ENCODE peak calls at places on chromosomes 16 and 17, in seven cellular contexts. I is heart right ventricle, K is lower lobe of right lung, G is left ventricle myocardium inferior, O is tibial nerve, C is colonic mucosa, M is HL-60. V is an unnamed sample.

GRCh38 chr16:21217121-21217520 is 5.7 kb upstream of the ZP2 start:
- DNase-seq in C (no peak), I (no peak), O (no peak), G (no peak), M (no peak), K (no peak), V (no peak)

GRCh38 chr17:38600906-38601305 is 4.8 kb downstream of the SRCIN1 start:
- DNase-seq in G (no peak), C (no peak), O (no peak), I (no peak), K (no peak), M (no peak), V (peak)

GRCh38 chr16:3180445-3180878 is 7.5 kb upstream of the OR1F1 start:
- DNase-seq in K (no peak), M (no peak), G (no peak), O (no peak), I (no peak), C (no peak), V (no peak)

GRCh38 chr17:68533887-68534700 is 21.9 kb downstream of the PRKAR1A start:
- DNase-seq in K (no peak), G (no peak), O (no peak), M (no peak), I (no peak), C (no peak), V (no peak)

GRCh38 chr16:28182183-28182582 is 29.6 kb downstream of the XPO6 start:
- DNase-seq in O (no peak), M (no peak), C (no peak), G (no peak), K (no peak), I (no peak), V (no peak)

GRCh38 chr16:27867122-27868110 is 196.1 kb downstream of the GSG1L start:
- DNase-seq in M (peak), O (no peak), K (peak), C (peak), I (peak), G (peak), V (peak)

GRCh38 chr17:45282683-45283644 is 21.1 kb upstream of the SPATA32 start:
- DNase-seq in M (no peak), G (peak), K (peak), C (no peak), O (no peak), I (peak), V (no peak)

GRCh38 chr16:3456374-3456773 is 12.9 kb downstream of the NAA60 start:
- DNase-seq in G (no peak), M (peak), O (no peak), C (no peak), I (no peak), K (no peak), V (no peak)

GRCh38 chr17:40095944-40096791 is 4.2 kb downstream of the NR1D1 start:
- DNase-seq in O (no peak), M (peak), K (peak), G (no peak), I (no peak), C (peak), V (peak)

GRCh38 chr16:11308493-11309283 is 27.6 kb upstream of the PRM1 start:
- DNase-seq in I (no peak), M (peak), O (no peak), K (no peak), G (no peak), C (no peak), V (no peak)

GRCh38 chr17:50210249-50211225 is 9.1 kb upstream of the COL1A1 start:
- DNase-seq in M (no peak), G (peak), K (no peak), C (peak), I (peak), O (peak), V (peak)

GRCh38 chr17:79690988-79691836 is 39.5 kb upstream of the ENPP7 start:
- DNase-seq in G (no peak), K (no peak), M (no peak), C (no peak), O (no peak), I (no peak), V (no peak)

GRCh38 chr16:10980811-10981210 is 36.4 kb downstream of the CLEC16A start:
- DNase-seq in C (no peak), O (no peak), I (no peak), K (no peak), M (no peak), G (no peak), V (no peak)

DNA sequence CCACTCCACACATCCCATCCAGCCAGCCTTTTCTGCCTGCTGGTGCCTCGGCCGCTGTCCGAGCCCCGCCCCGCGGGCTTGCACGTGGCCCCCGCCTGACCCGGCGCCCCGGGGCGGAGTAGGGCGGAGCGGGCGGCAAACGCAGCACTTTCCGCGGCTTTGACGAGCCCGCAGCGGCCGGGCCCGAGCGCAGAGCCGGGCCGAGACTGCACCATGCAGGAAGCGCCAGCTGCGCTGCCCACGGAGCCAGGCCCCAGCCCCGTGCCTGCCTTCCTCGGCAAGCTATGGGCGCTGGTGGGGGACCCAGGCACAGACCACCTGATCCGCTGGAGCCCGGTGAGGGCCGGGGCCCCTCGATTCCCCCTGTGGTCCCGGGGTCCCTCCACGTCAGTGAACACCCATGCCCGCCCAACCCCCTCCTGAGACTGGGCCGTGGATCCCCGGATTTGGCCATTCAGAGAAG is at the start of gene HSF4:
- DNase-seq in M (no peak), G (peak), I (peak), O (no peak), K (peak), C (peak), V (no peak)
- H3K4me3 ChIP-seq in M (peak), G (peak), I (peak), O (peak), K (peak), C (peak), V (peak)

DNA sequence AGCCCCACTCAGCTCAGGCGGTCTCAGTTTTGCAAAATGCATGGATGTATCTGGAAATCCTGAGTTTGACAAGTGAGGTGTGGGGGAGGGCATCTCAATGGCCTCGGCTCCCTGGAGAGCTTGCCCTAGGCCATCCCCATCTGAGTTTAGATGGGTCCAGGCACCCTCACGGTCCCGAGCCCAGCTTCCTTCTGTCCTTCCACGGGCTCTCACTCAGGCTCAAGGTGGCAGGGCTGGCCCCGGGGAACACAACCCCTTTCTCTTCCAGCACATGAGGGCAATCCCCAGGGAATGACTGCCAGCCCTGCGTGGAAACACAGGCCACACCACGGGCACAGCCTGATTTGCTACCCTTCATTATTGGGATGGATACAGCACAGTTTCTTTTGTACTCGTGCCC is 58.4 kb downstream of the AMFR start:
- DNase-seq in O (no peak), M (no peak), I (no peak), K (no peak), C (no peak), G (no peak), V (no peak)
- H3K27ac ChIP-seq in O (no peak), M (no peak), I (no peak), K (no peak), C (no peak), G (no peak), V (no peak)

GRCh38 chr17:58308173-58308984 is 20.2 kb downstream of the TSPOAP1 start:
- DNase-seq in M (peak), C (no peak), I (no peak), K (no peak), G (no peak), O (no peak), V (no peak)
- TF ChIP-seq CTCF in M (peak), C (no peak), I (no peak), K (peak), G (peak), O (no peak), V (no peak)

DNA sequence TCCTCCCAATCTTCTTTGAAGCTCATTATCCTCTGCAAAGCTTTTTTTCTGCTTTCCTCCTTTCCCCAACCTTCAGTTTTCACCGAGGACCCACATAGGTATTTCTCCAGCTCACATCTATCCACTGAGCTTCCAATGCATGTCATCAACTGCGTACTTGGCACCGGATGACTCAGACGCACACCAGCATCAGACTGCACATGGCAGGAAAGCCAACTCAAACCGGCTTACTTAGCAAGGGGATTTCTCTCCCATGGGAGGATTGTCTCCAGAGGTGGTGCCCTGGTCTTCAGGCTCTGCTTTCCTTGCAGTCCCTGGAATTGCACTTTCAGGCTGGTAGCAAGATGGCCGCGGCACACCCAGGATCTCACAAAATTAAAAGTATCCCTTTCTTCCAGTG is 1.7 kb upstream of the AKTIP start:
- DNase-seq in M (no peak), C (no peak), I (no peak), O (no peak), G (no peak), K (no peak), V (no peak)
- H3K4me3 ChIP-seq in M (no peak), C (no peak), I (peak), O (no peak), G (peak), K (no peak), V (no peak)

GRCh38 chr16:4572715-4573114 is 16.6 kb downstream of the C16orf96 start:
- DNase-seq in K (no peak), I (no peak), M (no peak), O (no peak), C (no peak), G (peak), V (no peak)
- H3K27ac ChIP-seq in K (no peak), I (no peak), M (no peak), O (no peak), C (no peak), G (no peak), V (no peak)

GRCh38 chr17:41452276-41452675 is 11.5 kb upstream of the KRT38 start:
- DNase-seq in O (no peak), K (no peak), C (no peak), M (peak), I (no peak), G (no peak), V (no peak)

GRCh38 chr17:41455236-41455635 is 11.9 kb downstream of the KRT32 start:
- DNase-seq in G (no peak), K (no peak), I (no peak), C (no peak), M (no peak), O (no peak), V (no peak)

GRCh38 chr17:41453069-41453468 is 12.3 kb upstream of the KRT38 start:
- DNase-seq in K (no peak), G (no peak), I (no peak), O (no peak), M (no peak), C (no peak), V (no peak)

GRCh38 chr17:41457656-41458055 is 9.5 kb downstream of the KRT32 start:
- DNase-seq in G (no peak), O (no peak), K (no peak), M (no peak), C (no peak), I (no peak), V (no peak)

GRCh38 chr17:41456206-41456605 is 11.0 kb downstream of the KRT32 start:
- DNase-seq in G (no peak), I (no peak), C (no peak), O (no peak), M (no peak), K (no peak), V (no peak)
- TF ChIP-seq CTCF in G (no peak), I (no peak), C (no peak), O (no peak), M (no peak), K (no peak), V (no peak)

DNA sequence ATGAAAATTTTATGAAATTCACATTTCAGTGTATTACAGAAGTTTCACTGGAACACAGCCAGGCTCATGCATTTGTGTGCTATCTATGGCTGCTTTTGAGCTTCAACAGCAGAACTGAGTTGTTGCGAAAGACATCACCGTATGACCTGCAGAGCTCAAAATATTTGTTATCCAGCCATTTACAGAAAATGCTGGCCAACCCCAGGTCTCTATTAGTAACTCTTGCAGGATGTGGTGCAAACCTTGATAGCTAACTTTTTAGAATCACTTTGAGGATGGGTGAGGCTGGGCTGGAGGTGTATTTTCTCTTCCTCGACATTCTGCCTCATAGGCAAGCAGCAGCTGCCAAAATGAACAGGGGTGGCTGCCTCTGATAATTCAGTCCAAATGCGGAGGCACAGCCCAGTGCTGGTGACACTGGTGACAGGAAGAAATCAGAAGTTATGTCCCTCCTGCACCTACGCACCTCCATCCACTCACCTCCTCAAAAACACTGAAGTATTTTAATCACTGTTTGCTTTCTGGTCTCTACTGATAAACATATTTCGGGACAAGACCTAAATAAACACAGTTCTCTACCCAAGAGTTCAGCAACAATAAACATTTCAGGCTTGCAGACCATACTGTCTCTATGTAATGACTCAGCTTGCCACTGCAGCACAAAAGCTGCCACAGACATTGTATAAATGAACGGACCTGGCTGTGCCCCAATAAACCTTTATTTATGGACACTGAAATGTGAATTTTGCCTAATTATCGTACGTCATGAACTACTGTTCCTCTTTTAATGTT is 28.5 kb downstream of the ARHGAP17 start:
- DNase-seq in I (peak), G (peak), K (no peak), C (no peak), O (no peak), M (peak), V (no peak)
- H3K4me3 ChIP-seq in I (no peak), G (peak), K (no peak), C (no peak), O (no peak), M (no peak), V (no peak)

GRCh38 chr16:78485188-78485898 is 385.9 kb downstream of the WWOX start:
- DNase-seq in K (no peak), I (no peak), M (no peak), G (no peak), C (no peak), O (no peak), V (no peak)

GRCh38 chr16:78485899-78486221 is 386.4 kb downstream of the WWOX start:
- DNase-seq in G (no peak), C (no peak), I (no peak), K (no peak), O (no peak), M (no peak), V (no peak)

GRCh38 chr16:78489072-78489471 is 389.6 kb downstream of the WWOX start:
- DNase-seq in M (no peak), G (no peak), I (no peak), K (no peak), C (no peak), O (no peak), V (no peak)

GRCh38 chr16:78488461-78488860 is 389.0 kb downstream of the WWOX start:
- DNase-seq in C (no peak), M (no peak), O (no peak), I (no peak), G (no peak), K (no peak), V (no peak)

GRCh38 chr16:78487471-78487870 is 388.0 kb downstream of the WWOX start:
- DNase-seq in C (no peak), I (no peak), G (no peak), K (no peak), M (no peak), O (no peak), V (no peak)
- H3K27ac ChIP-seq in C (no peak), I (no peak), G (no peak), K (no peak), M (no peak), O (no peak), V (no peak)

GRCh38 chr17:78252701-78253635 is 21.5 kb downstream of the TMEM235 start:
- DNase-seq in C (peak), G (no peak), M (no peak), K (no peak), O (no peak), I (no peak), V (no peak)

GRCh38 chr17:78255029-78255656 is 23.7 kb downstream of the TMEM235 start:
- DNase-seq in C (no peak), O (no peak), G (no peak), I (no peak), K (no peak), M (no peak), V (no peak)

GRCh38 chr17:78255953-78256704 is 24.7 kb downstream of the TMEM235 start:
- DNase-seq in I (no peak), O (no peak), M (peak), G (no peak), C (no peak), K (no peak), V (no peak)

GRCh38 chr17:78252111-78252634 is 20.7 kb downstream of the TMEM235 start:
- DNase-seq in O (no peak), M (no peak), I (no peak), C (peak), G (no peak), K (no peak), V (peak)

DNA sequence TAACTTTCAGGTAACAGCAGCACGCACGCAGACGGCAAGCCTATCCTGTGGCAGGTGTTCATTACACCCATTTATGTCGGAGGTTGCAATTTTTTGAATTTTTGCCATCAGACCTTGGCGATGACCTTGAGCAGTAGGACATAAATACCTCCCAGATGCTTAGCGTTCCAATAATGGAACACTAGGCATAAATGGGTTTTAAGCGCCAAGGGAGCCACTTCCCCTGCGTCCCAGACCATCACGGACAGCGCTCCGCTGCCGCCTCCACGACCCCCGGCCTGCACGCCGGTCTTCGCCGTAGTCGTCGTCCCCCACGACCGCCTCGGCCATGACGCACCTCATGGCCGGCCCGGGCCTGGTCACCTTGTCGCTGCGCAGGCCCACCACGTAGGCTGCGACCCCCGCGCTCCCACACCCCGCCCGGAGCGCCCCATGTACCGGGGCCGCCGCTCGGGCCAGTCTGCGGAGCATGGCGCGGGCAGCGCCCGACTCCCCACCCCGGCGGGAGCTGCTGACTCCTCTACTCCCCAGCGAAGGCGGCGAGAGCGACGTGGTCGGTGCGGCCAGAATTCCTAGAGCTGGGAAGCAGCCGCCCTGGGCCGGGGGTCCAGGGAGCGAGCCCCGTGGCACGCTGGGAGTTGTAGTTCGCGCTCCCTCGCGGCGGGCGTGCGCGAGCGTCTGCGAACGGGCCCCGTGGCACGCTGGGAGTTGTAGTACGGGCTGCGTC is 22.7 kb downstream of the TMEM235 start:
- DNase-seq in I (peak), C (peak), O (peak), M (peak), K (peak), G (peak), V (peak)
- TF ChIP-seq CTCF in I (no peak), C (no peak), O (peak), M (no peak), K (no peak), G (no peak), V (peak)